ENCODE peak calls at places on chromosomes 12 and 14, in ten cellular contexts. D is hepatocyte; Q is CD4-positive, alpha-beta T cell; R is lower lobe of right lung; C is A673; N is IMR-90; U is A549; B is psoas muscle; K is tibial artery; Y is cardiac muscle cell. S is an unnamed sample. For H3K9me3, the result is how much of the 10 kb centered on the place peaks cover.

GRCh38 chr14:98707522-98707921 is 564.5 kb downstream of the BCL11B start:
- DNase-seq in R (no peak), N (no peak), C (no peak), U (no peak), Y (no peak), Q (no peak), B (no peak), D (no peak), K (no peak), S (no peak)

GRCh38 chr12:93122089-93122488 is 193.0 kb upstream of the EEA1 start:
- DNase-seq in B (no peak), N (peak), K (no peak), Q (no peak), R (no peak), U (no peak), C (no peak), D (no peak), Y (peak), S (no peak)

GRCh38 chr12:109097435-109098141 is at the start of gene UNG:
- DNase-seq in K (peak), N (peak), C (peak), U (peak), Q (peak), Y (peak), R (peak), B (peak), D (peak), S (peak)

GRCh38 chr14:104554088-104554607 is 25.4 kb upstream of the C14orf180 start:
- DNase-seq in D (no peak), N (no peak), U (no peak), C (no peak), R (peak), Q (no peak), Y (no peak), B (no peak), K (peak), S (peak)

GRCh38 chr14:24992624-24993360 is 57.2 kb downstream of the STXBP6 start:
- DNase-seq in N (no peak), Q (no peak), U (no peak), D (no peak), K (no peak), Y (no peak), R (no peak), B (no peak), C (no peak), S (no peak)

GRCh38 chr14:75427482-75428229 is at the start of gene JDP2:
- DNase-seq in D (peak), R (peak), U (peak), B (peak), N (peak), K (peak), Q (peak), Y (peak), C (peak), S (peak)

GRCh38 chr12:91883811-91884210 is 261.8 kb downstream of the BTG1 start:
- DNase-seq in U (no peak), D (no peak), C (no peak), R (no peak), K (no peak), N (peak), B (no peak), Q (no peak), Y (no peak), S (no peak)

GRCh38 chr12:3604750-3605638 is 114.0 kb downstream of the PRMT8 start:
- DNase-seq in N (no peak), C (peak), B (peak), Y (peak), R (no peak), D (no peak), Q (no peak), K (no peak), U (no peak), S (peak)

GRCh38 chr12:10968765-10969456 is 17.8 kb downstream of the TAS2R50 start:
- DNase-seq in U (no peak), R (peak), C (peak), N (peak), Y (peak), D (no peak), B (peak), Q (no peak), K (peak), S (peak)

GRCh38 chr12:24039113-24039525 is 89.6 kb upstream of the SOX5 start:
- DNase-seq in B (no peak), Y (peak), N (peak), D (peak), K (no peak), Q (no peak), C (no peak), U (no peak), R (no peak), S (no peak)

GRCh38 chr12:48768147-48768546 is 20.7 kb downstream of the ADCY6 start:
- DNase-seq in R (no peak), Q (no peak), N (no peak), D (no peak), C (no peak), K (no peak), U (no peak), Y (no peak), B (no peak), S (no peak)
- H3K9me3 ChIP-seq in R (under half), Q (under half), N (under half), D (under half), C (under half), K (under half), U (under half), Y (under half), B (under half), S (under half)

GRCh38 chr14:42980419-42980818 is 1373.7 kb downstream of the LRFN5 start:
- DNase-seq in D (no peak), U (no peak), Q (no peak), C (peak), K (no peak), R (no peak), B (no peak), N (no peak), Y (no peak), S (no peak)
- H3K9me3 ChIP-seq in D (under half), U (under half), Q (under half), C (under half), K (under half), R (under half), B (under half), N (under half), Y (under half), S (under half)

GRCh38 chr14:80084196-80084595 is 127.1 kb downstream of the DIO2 start:
- DNase-seq in Y (no peak), R (no peak), Q (no peak), B (no peak), D (no peak), K (no peak), C (no peak), U (no peak), N (no peak), S (no peak)

GRCh38 chr14:80077262-80077661 is 134.0 kb downstream of the DIO2 start:
- DNase-seq in D (no peak), C (no peak), U (no peak), B (no peak), Q (no peak), K (no peak), Y (no peak), R (no peak), N (peak), S (no peak)

GRCh38 chr14:80074905-80075304 is 136.4 kb downstream of the DIO2 start:
- DNase-seq in C (no peak), Q (no peak), B (no peak), D (no peak), U (no peak), Y (no peak), N (no peak), K (no peak), R (no peak), S (no peak)

GRCh38 chr14:80080601-80081000 is 130.7 kb downstream of the DIO2 start:
- DNase-seq in N (no peak), Y (no peak), C (no peak), R (no peak), Q (no peak), U (no peak), B (no peak), D (no peak), K (no peak), S (no peak)
- H3K9me3 ChIP-seq in N (under half), Y (under half), C (under half), R (under half), Q (under half), U (under half), B (under half), D (under half), K (under half), S (under half)

DNA sequence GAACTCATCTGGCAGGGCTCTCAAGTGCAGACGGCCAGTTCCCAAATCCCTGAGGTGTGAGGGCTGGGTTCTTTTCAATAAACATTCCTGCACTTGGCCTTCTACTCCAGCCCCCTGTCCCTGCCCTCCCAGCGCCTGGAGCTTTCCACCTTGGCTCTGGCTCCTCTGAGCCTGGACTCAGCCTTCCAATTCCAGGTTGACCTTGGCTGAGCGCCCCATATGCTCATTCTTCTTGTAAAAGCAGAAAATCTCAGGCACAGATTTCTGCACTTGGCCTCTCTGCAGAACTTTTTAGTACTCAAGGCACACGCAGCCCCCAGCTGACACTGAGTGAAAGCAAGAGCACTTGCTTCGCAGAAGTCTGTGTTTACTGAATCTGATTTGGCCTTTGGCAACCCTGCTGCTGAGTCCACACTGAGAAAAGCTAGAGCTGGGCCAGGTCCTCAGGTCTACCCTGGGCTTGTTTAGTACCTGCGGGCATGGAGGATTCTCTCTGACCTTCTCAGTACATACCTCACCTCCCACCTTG is 222.7 kb downstream of the MSRB3 start:
- DNase-seq in K (peak), C (no peak), N (no peak), U (no peak), D (no peak), Y (peak), Q (no peak), B (peak), R (peak), S (peak)
- H3K9me3 ChIP-seq in K (under half), C (under half), N (under half), U (under half), D (under half), Y (under half), Q (under half), B (under half), R (under half), S (under half)

DNA sequence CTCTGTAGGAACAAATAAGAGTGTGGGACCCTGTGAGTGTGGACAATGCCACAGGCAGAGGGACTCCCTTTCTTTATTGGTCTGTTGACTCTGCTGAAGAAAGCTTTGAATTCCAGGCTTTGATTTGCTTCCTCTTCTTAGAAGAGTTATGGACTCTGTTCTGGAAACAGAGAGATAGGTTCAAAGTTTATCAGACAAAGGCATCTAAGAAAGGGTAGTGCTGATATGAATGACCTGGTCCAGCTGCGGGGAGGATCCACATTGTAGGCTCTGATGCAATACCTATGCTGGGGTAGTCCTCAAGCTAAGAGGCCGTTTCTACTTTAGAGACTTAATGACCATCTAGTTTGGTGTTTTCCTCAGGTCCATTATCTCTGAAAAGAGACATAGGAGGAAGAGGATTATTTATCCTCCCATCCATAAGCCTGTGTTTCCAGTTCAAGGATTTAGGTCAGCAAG is 10.7 kb upstream of the IKZF4 start:
- DNase-seq in D (no peak), B (no peak), Y (no peak), K (no peak), U (no peak), R (no peak), N (no peak), Q (no peak), C (no peak), S (no peak)
- H3K9me3 ChIP-seq in D (under half), B (under half), Y (under half), K (under half), U (under half), R (under half), N (under half), Q (under half), C (under half), S (under half)

GRCh38 chr14:105742531-105742848 is 216.1 kb downstream of the TMEM121 start:
- DNase-seq in K (no peak), Q (no peak), R (no peak), D (no peak), C (no peak), N (no peak), B (peak), Y (no peak), U (no peak), S (no peak)

GRCh38 chr14:105746124-105746514 is 219.7 kb downstream of the TMEM121 start:
- DNase-seq in K (no peak), Y (no peak), Q (no peak), D (no peak), R (no peak), B (peak), U (no peak), N (no peak), C (no peak), S (peak)

GRCh38 chr14:105745433-105746123 is 219.2 kb downstream of the TMEM121 start:
- DNase-seq in R (peak), Y (no peak), K (no peak), Q (no peak), B (peak), C (no peak), N (no peak), D (no peak), U (no peak), S (peak)

DNA sequence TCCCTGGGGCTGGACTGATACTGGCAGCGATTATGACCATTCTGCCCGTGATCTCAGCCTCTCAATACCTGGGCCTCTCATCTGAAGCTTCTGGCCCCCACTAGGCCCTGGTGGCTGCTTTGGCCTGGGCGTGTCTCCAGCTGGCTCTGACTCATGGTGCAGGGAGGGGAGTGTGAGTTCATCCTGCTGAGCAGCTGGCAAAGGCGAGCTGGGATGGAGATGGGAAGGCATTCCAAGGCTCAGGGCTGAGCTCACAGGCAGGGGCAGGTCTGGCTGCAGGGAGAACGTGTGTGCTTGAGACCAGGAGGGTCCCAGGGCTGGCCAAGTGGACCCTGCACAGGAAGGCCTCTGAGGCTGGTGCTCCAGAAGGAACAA is 221.8 kb downstream of the TMEM121 start:
- DNase-seq in D (no peak), C (peak), Q (no peak), U (no peak), K (no peak), Y (no peak), N (no peak), R (peak), B (peak), S (peak)
- H3K9me3 ChIP-seq in D (under half), C (under half), Q (under half), U (under half), K (under half), Y (under half), N (under half), R (under half), B (under half), S (under half)

DNA sequence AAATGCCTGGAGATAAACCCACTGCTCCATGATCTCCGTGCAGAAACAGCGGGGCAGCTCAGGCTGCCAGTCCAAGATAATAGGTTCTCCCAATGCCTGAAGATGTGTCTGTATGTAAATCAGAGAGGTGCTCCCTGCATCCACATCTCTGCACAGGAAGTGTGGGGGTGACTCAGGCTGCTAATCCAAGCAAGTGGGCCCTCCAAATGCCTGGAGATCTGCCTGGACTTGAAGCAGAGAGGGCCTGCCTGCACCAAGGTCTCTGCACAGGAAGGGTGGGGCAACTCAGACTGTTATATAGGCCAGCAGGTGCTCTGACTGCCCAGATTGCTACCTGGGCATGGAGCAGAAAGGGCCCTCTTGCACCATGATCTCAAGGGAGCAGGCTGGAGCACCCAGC is 504.7 kb downstream of the LRFN5 start:
- DNase-seq in C (no peak), Q (no peak), K (no peak), Y (no peak), D (no peak), N (no peak), B (no peak), U (no peak), R (no peak), S (no peak)
- H3K9me3 ChIP-seq in C (under half), Q (under half), K (under half), Y (under half), D (under half), N (under half), B (under half), U (under half), R (under half), S (under half)